ENCODE peak calls at places on chromosomes 4 and X, in seven cellular contexts. One of them, this sample, is unnamed.

GRCh38 chr4:76690091-76690905 is 207.6 kb downstream of the SOWAHB start:
- DNase-seq in AG10803: peak
- DNase-seq in right lobe of liver: peak
- DNase-seq in AG09309: no peak
- DNase-seq in pancreas: no peak
- DNase-seq in astrocyte: no peak
- DNase-seq in GM10248: no peak
- DNase-seq in this sample: no peak

GRCh38 chr4:10100734-10101216 is 15.8 kb downstream of the WDR1 start:
- DNase-seq in AG10803: no peak
- DNase-seq in right lobe of liver: peak
- DNase-seq in AG09309: no peak
- DNase-seq in pancreas: no peak
- DNase-seq in astrocyte: no peak
- DNase-seq in GM10248: no peak
- DNase-seq in this sample: no peak

GRCh38 chr4:94298725-94299252 is 43.8 kb downstream of the HPGDS start:
- DNase-seq in AG10803: no peak
- DNase-seq in right lobe of liver: no peak
- DNase-seq in AG09309: no peak
- DNase-seq in pancreas: no peak
- DNase-seq in astrocyte: no peak
- DNase-seq in GM10248: no peak
- DNase-seq in this sample: no peak

GRCh38 chr4:83328486-83328885 is 6.2 kb downstream of the HPSE start:
- DNase-seq in AG10803: no peak
- DNase-seq in right lobe of liver: no peak
- DNase-seq in AG09309: no peak
- DNase-seq in pancreas: no peak
- DNase-seq in astrocyte: no peak
- DNase-seq in GM10248: no peak
- DNase-seq in this sample: no peak

GRCh38 chr4:122710434-122711308 is 21.8 kb upstream of the BBS12 start:
- DNase-seq in AG10803: no peak
- DNase-seq in right lobe of liver: no peak
- DNase-seq in AG09309: no peak
- DNase-seq in pancreas: no peak
- DNase-seq in astrocyte: peak
- DNase-seq in GM10248: peak
- DNase-seq in this sample: peak

GRCh38 chr4:81562093-81562492 is 90.4 kb upstream of the RASGEF1B start:
- DNase-seq in AG10803: no peak
- DNase-seq in right lobe of liver: no peak
- DNase-seq in AG09309: no peak
- DNase-seq in pancreas: no peak
- DNase-seq in astrocyte: no peak
- DNase-seq in GM10248: peak
- DNase-seq in this sample: no peak

GRCh38 chrX:48498374-48498809 is 10.4 kb upstream of the PORCN start:
- DNase-seq in AG10803: peak
- DNase-seq in right lobe of liver: no peak
- DNase-seq in AG09309: peak
- DNase-seq in pancreas: no peak
- DNase-seq in astrocyte: peak
- DNase-seq in GM10248: no peak
- DNase-seq in this sample: no peak

GRCh38 chr4:123043793-123044425 is 121.5 kb upstream of the NUDT6 start:
- DNase-seq in AG10803: no peak
- DNase-seq in right lobe of liver: no peak
- DNase-seq in AG09309: no peak
- DNase-seq in pancreas: no peak
- DNase-seq in astrocyte: no peak
- DNase-seq in GM10248: no peak
- DNase-seq in this sample: no peak

GRCh38 chr4:150591284-150591874 is 9.4 kb downstream of the MAB21L2 start:
- DNase-seq in AG10803: no peak
- DNase-seq in right lobe of liver: peak
- DNase-seq in AG09309: no peak
- DNase-seq in pancreas: no peak
- DNase-seq in astrocyte: no peak
- DNase-seq in GM10248: no peak
- DNase-seq in this sample: no peak

GRCh38 chrX:10175317-10175871 is 18.6 kb downstream of the CLCN4 start:
- DNase-seq in AG10803: peak
- DNase-seq in right lobe of liver: no peak
- DNase-seq in AG09309: peak
- DNase-seq in pancreas: no peak
- DNase-seq in astrocyte: peak
- DNase-seq in GM10248: no peak
- DNase-seq in this sample: no peak

GRCh38 chr4:136748777-136749176 is 783.5 kb downstream of the PCDH18 start:
- DNase-seq in AG10803: no peak
- DNase-seq in right lobe of liver: no peak
- DNase-seq in AG09309: no peak
- DNase-seq in pancreas: no peak
- DNase-seq in astrocyte: no peak
- DNase-seq in GM10248: no peak
- DNase-seq in this sample: no peak

GRCh38 chr4:185752881-185753280 is 59.1 kb downstream of the SORBS2 start:
- DNase-seq in AG10803: no peak
- DNase-seq in right lobe of liver: no peak
- DNase-seq in AG09309: no peak
- DNase-seq in pancreas: no peak
- DNase-seq in astrocyte: no peak
- DNase-seq in GM10248: no peak
- DNase-seq in this sample: no peak

GRCh38 chr4:76251448-76252270 is at the start of gene FAM47E:
- DNase-seq in AG10803: peak
- DNase-seq in right lobe of liver: peak
- DNase-seq in AG09309: no peak
- DNase-seq in pancreas: peak
- DNase-seq in astrocyte: peak
- DNase-seq in GM10248: peak
- DNase-seq in this sample: peak

GRCh38 chr4:121728798-121729226 is 32.0 kb upstream of the ANXA5 start:
- DNase-seq in AG10803: peak
- DNase-seq in right lobe of liver: no peak
- DNase-seq in AG09309: peak
- DNase-seq in pancreas: no peak
- DNase-seq in astrocyte: peak
- DNase-seq in GM10248: no peak
- DNase-seq in this sample: no peak

GRCh38 chrX:136106920-136107534 is 40.3 kb upstream of the FHL1 start:
- DNase-seq in AG10803: no peak
- DNase-seq in right lobe of liver: no peak
- DNase-seq in AG09309: no peak
- DNase-seq in pancreas: no peak
- DNase-seq in astrocyte: no peak
- DNase-seq in GM10248: no peak
- DNase-seq in this sample: no peak

GRCh38 chrX:9646471-9647038 is 119.1 kb downstream of the GPR143 start:
- DNase-seq in AG10803: no peak
- DNase-seq in right lobe of liver: no peak
- DNase-seq in AG09309: no peak
- DNase-seq in pancreas: no peak
- DNase-seq in astrocyte: peak
- DNase-seq in GM10248: no peak
- DNase-seq in this sample: no peak

GRCh38 chr4:46445689-46446339 is 55.9 kb upstream of the GABRA2 start:
- DNase-seq in AG10803: no peak
- DNase-seq in right lobe of liver: no peak
- DNase-seq in AG09309: no peak
- DNase-seq in pancreas: no peak
- DNase-seq in astrocyte: no peak
- DNase-seq in GM10248: no peak
- DNase-seq in this sample: no peak

GRCh38 chrX:38260231-38260630 is 39.6 kb upstream of the SRPX start:
- DNase-seq in AG10803: no peak
- DNase-seq in right lobe of liver: no peak
- DNase-seq in AG09309: no peak
- DNase-seq in pancreas: no peak
- DNase-seq in astrocyte: no peak
- DNase-seq in GM10248: peak
- DNase-seq in this sample: no peak
- TF ChIP-seq CTCF in AG10803: peak
- TF ChIP-seq CTCF in right lobe of liver: peak
- TF ChIP-seq CTCF in AG09309: peak
- TF ChIP-seq CTCF in pancreas: no peak
- TF ChIP-seq CTCF in astrocyte: peak
- TF ChIP-seq CTCF in GM10248: peak
- TF ChIP-seq CTCF in this sample: no peak

GRCh38 chr4:154441982-154442381 is 49.6 kb downstream of the DCHS2 start:
- DNase-seq in AG10803: no peak
- DNase-seq in right lobe of liver: no peak
- DNase-seq in AG09309: no peak
- DNase-seq in pancreas: no peak
- DNase-seq in astrocyte: no peak
- DNase-seq in GM10248: no peak
- DNase-seq in this sample: no peak

GRCh38 chr4:154441124-154441523 is 50.5 kb downstream of the DCHS2 start:
- DNase-seq in AG10803: no peak
- DNase-seq in right lobe of liver: no peak
- DNase-seq in AG09309: no peak
- DNase-seq in pancreas: no peak
- DNase-seq in astrocyte: no peak
- DNase-seq in GM10248: no peak
- DNase-seq in this sample: no peak

GRCh38 chr4:154439224-154439623 is 52.4 kb downstream of the DCHS2 start:
- DNase-seq in AG10803: no peak
- DNase-seq in right lobe of liver: no peak
- DNase-seq in AG09309: no peak
- DNase-seq in pancreas: no peak
- DNase-seq in astrocyte: no peak
- DNase-seq in GM10248: no peak
- DNase-seq in this sample: no peak

DNA sequence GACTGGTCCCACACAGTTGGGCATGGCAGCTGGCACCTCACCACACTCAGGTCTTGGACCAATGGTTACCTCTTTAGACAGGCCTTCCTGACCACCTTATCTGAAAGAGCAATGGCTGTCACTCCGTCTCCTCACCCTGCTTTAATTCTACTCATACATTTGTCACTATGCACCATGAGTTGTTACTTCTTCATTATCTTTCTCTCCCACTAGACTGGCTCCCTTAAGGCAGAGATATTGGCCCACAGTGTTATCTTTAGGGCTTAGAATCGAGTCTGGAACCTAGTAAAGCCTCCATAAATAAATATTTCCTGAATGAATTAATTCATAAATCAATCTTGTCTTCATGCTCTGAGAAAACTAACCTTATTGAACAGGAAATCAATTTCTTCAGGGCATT is 46.6 kb downstream of the DCHS2 start:
- DNase-seq in AG10803: no peak
- DNase-seq in right lobe of liver: no peak
- DNase-seq in AG09309: no peak
- DNase-seq in pancreas: no peak
- DNase-seq in astrocyte: no peak
- DNase-seq in GM10248: no peak
- DNase-seq in this sample: no peak
- TF ChIP-seq CTCF in AG10803: no peak
- TF ChIP-seq CTCF in right lobe of liver: no peak
- TF ChIP-seq CTCF in AG09309: no peak
- TF ChIP-seq CTCF in pancreas: no peak
- TF ChIP-seq CTCF in astrocyte: no peak
- TF ChIP-seq CTCF in GM10248: no peak
- TF ChIP-seq CTCF in this sample: no peak

DNA sequence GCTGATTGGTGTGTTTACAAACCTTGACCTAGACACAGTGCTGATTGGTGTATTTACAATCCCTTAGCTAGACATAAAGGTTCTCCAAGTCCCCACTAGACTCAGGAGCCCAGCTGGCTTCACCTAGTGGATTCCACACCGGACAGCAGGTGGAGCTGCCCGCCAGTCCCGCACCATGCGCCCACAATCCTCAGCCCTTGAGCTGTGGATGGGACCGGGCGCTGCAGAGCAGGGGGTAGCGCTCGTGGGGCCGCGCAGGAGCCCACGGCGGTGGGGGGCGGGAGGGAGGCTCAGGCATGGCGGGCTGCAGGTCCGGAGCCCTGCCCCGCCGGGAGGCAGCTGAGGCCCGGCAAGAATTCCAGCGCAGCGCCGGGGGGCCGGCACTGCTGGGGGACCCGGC is 30.7 kb downstream of the MEPE start:
- DNase-seq in AG10803: no peak
- DNase-seq in right lobe of liver: no peak
- DNase-seq in AG09309: no peak
- DNase-seq in pancreas: no peak
- DNase-seq in astrocyte: no peak
- DNase-seq in GM10248: no peak
- DNase-seq in this sample: no peak
- TF ChIP-seq CTCF in AG10803: no peak
- TF ChIP-seq CTCF in right lobe of liver: no peak
- TF ChIP-seq CTCF in AG09309: peak
- TF ChIP-seq CTCF in pancreas: no peak
- TF ChIP-seq CTCF in astrocyte: no peak
- TF ChIP-seq CTCF in GM10248: no peak
- TF ChIP-seq CTCF in this sample: no peak

DNA sequence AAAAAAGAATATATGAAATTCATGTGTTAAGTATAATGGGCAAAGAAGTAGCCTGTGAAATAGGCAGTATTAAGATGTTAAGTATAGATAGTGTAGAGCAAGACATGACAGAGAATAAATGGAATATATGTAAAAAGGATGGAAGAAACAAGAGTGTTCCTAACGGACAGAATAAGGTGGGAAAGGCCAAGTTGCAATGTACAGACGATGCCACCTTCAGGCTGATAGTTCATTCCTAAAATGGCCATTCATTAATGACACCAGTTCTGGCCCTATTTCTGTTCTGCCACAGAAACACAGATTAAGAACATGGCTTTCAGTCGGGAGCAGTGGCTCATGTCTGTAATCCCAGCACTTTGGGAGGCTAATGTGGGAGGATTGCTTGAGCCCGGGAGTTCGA is 4.4 kb upstream of the FAM184B start:
- DNase-seq in AG10803: no peak
- DNase-seq in right lobe of liver: no peak
- DNase-seq in AG09309: no peak
- DNase-seq in pancreas: no peak
- DNase-seq in astrocyte: no peak
- DNase-seq in GM10248: no peak
- DNase-seq in this sample: no peak
- TF ChIP-seq CTCF in AG10803: peak
- TF ChIP-seq CTCF in right lobe of liver: no peak
- TF ChIP-seq CTCF in AG09309: no peak
- TF ChIP-seq CTCF in pancreas: no peak
- TF ChIP-seq CTCF in astrocyte: no peak
- TF ChIP-seq CTCF in GM10248: no peak
- TF ChIP-seq CTCF in this sample: no peak